ENCODE peak calls at places on chromosomes 3 and 15, in eight cellular contexts. I is stomach; C is brain microvascular endothelial cell; R is osteocyte; Z is chondrocyte; D is progenitor cell of endocrine pancreas; S is CD8-positive, alpha-beta T cell; W is endothelial cell. O is an unnamed sample.

GRCh38 chr15:83844742-83845141 is 190.8 kb downstream of the ADAMTSL3 start:
- DNase-seq in I (no peak), C (no peak), R (no peak), Z (no peak), D (no peak), S (no peak), W (no peak), O (no peak)

GRCh38 chr3:117297541-117297940 is 588.0 kb downstream of the TUSC7 start:
- DNase-seq in I (no peak), C (no peak), R (no peak), Z (no peak), D (no peak), S (no peak), W (no peak), O (no peak)

GRCh38 chr3:130759692-130760338 is 13.2 kb upstream of the PIK3R4 start:
- DNase-seq in I (peak; percentile 62), C (peak; percentile 48), R (no peak), Z (no peak), D (no peak), S (peak; percentile 55), W (peak; percentile 57), O (no peak)

GRCh38 chr3:71358243-71358642 is 225.3 kb downstream of the FOXP1 start:
- DNase-seq in I (no peak), C (no peak), R (no peak), Z (no peak), D (no peak), S (no peak), W (no peak), O (no peak)

GRCh38 chr15:38886315-38887163 is 321.9 kb upstream of the RASGRP1 start:
- DNase-seq in I (no peak), C (peak; percentile 71), R (no peak), Z (no peak), D (no peak), S (no peak), W (no peak), O (no peak)

GRCh38 chr15:65730560-65731172 is 61.4 kb downstream of the DENND4A start:
- DNase-seq in I (no peak), C (no peak), R (no peak), Z (no peak), D (no peak), S (no peak), W (no peak), O (no peak)

GRCh38 chr3:197001106-197001971 is 28.3 kb downstream of the MELTF start:
- DNase-seq in I (no peak), C (no peak), R (no peak), Z (peak; percentile 72), D (no peak), S (no peak), W (no peak), O (no peak)

GRCh38 chr3:149635396-149635795 is 22.4 kb downstream of the WWTR1 start:
- DNase-seq in I (no peak), C (no peak), R (no peak), Z (no peak), D (no peak), S (no peak), W (no peak), O (no peak)

GRCh38 chr3:53269888-53270880 is 14.4 kb upstream of the TKT start:
- DNase-seq in I (peak; percentile 91), C (peak; percentile 91), R (peak; percentile 95), Z (peak; percentile 96), D (peak; percentile 45), S (no peak), W (peak; percentile 34), O (peak; percentile 78)

GRCh38 chr3:85594648-85595047 is 635.9 kb downstream of the CADM2 start:
- DNase-seq in I (no peak), C (no peak), R (no peak), Z (no peak), D (no peak), S (no peak), W (no peak), O (no peak)

GRCh38 chr3:72999971-73000370 is 3.4 kb downstream of the PPP4R2 start:
- DNase-seq in I (no peak), C (no peak), R (no peak), Z (no peak), D (no peak), S (no peak), W (no peak), O (no peak)

GRCh38 chr3:49785565-49786356 is 581 bp downstream of the IP6K1 start:
- DNase-seq in I (peak; percentile 39), C (no peak), R (no peak), Z (peak; percentile 86), D (peak; percentile 25), S (no peak), W (peak; percentile 43), O (peak; percentile 74)

GRCh38 chr3:195441476-195441970 is 1.3 kb downstream of the ACAP2 start:
- DNase-seq in I (no peak), C (no peak), R (no peak), Z (no peak), D (no peak), S (no peak), W (no peak), O (no peak)

GRCh38 chr15:42591238-42591936 is 16.0 kb downstream of the STARD9 start:
- DNase-seq in I (no peak), C (peak; percentile 25), R (no peak), Z (no peak), D (no peak), S (no peak), W (no peak), O (no peak)

GRCh38 chr15:65773386-65774111 is 18.5 kb downstream of the DENND4A start:
- DNase-seq in I (no peak), C (no peak), R (no peak), Z (no peak), D (no peak), S (no peak), W (no peak), O (no peak)

GRCh38 chr3:64599651-64600050 is 88.1 kb downstream of the ADAMTS9 start:
- DNase-seq in I (no peak), C (no peak), R (no peak), Z (no peak), D (no peak), S (no peak), W (no peak), O (no peak)

GRCh38 chr15:79290642-79291275 is 8.2 kb downstream of the ANKRD34C start:
- DNase-seq in I (no peak), C (no peak), R (no peak), Z (no peak), D (no peak), S (no peak), W (no peak), O (no peak)

GRCh38 chr15:72847033-72847432 is 63.5 kb upstream of the ADPGK start:
- DNase-seq in I (no peak), C (no peak), R (no peak), Z (no peak), D (no peak), S (no peak), W (no peak), O (no peak)

GRCh38 chr15:72844067-72844466 is 60.5 kb upstream of the ADPGK start:
- DNase-seq in I (no peak), C (no peak), R (no peak), Z (no peak), D (no peak), S (no peak), W (no peak), O (no peak)

GRCh38 chr15:72847806-72848205 is 64.2 kb upstream of the ADPGK start:
- DNase-seq in I (no peak), C (no peak), R (no peak), Z (no peak), D (no peak), S (no peak), W (no peak), O (no peak)

GRCh38 chr15:72850833-72851232 is 67.3 kb upstream of the ADPGK start:
- DNase-seq in I (no peak), C (no peak), R (no peak), Z (no peak), D (no peak), S (no peak), W (no peak), O (no peak)

DNA sequence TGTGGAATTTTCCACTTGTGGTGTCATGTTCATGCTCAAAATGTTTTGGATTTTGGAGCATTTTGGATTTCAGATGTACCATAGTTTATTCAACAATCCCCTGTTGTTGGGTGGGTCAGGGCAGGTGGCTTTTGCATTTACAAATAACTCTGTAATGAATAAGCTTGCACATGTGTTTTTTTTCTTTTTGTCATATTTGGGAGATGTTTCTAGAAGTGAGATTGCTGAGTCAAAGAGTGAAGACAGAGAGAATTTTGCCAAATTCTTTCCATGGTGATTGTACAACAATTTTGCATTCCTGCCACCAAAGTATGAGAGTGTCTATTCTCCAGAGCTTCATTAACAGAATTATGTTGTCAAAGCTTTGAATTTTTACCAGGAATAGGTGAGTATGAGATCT is 62.5 kb upstream of the ADPGK start:
- DNase-seq in I (no peak), C (no peak), R (no peak), Z (no peak), D (no peak), S (no peak), W (no peak), O (no peak)
- TF ChIP-seq CTCF in I (no peak), C (no peak), R (peak; percentile 12), Z (peak; percentile 68), D (no peak), S (no peak), W (no peak), O (no peak)

GRCh38 chr3:80785475-80785874 is 976.0 kb downstream of the GBE1 start:
- DNase-seq in I (no peak), C (no peak), R (no peak), Z (no peak), D (no peak), S (no peak), W (no peak), O (no peak)
- TF ChIP-seq CTCF in I (no peak), C (peak; percentile 50), R (peak; percentile 43), Z (peak; percentile 76), D (peak; percentile 40), S (no peak), W (no peak), O (peak; percentile 59)

DNA sequence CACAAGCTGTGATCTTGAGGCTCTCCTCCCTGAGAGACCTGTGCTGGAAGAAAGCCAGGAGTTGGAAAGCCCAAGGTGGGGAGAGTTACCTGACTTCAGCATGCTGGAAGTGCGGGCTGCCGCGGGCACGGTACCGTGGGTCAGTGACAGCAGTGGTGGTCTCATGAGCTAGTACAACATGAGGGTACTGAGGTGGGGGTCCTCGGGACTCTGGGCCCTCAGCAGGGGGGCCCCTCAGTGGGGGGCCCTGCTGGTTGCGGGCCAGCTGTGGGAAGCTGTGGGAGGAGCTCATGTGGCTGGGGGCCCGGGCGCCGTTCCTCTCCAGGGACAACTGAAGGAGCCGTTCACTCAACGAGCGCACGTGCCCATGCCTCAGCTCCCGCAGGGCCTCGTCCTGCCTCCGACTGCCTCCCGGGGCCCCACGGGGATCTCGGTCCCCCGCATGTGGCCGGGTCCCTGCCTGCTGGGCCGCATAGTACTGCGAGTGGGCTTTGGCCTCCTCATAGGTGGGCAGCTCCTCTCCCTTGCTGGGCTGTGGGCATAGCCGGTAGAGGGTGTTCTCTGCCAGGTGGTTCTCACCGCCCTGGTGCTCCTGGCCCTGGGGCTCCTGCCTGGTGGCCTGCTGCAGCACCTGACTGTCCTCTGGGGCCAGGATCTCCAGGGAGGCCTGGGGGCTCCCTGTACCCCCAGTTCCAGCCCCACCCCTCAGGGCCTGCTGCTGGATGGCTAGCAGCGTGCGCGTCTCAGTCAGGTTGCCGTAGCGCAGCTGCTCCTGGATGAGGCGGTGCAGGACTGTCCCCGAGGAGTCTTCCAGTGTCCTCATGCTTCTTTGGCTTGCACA is 3.4 kb downstream of the AMOTL2 start:
- DNase-seq in I (no peak), C (no peak), R (no peak), Z (no peak), D (no peak), S (no peak), W (no peak), O (no peak)
- TF ChIP-seq CTCF in I (no peak), C (no peak), R (no peak), Z (no peak), D (no peak), S (no peak), W (no peak), O (no peak)

GRCh38 chr3:31937225-31937624 is 43.8 kb downstream of the OSBPL10 start:
- DNase-seq in I (no peak), C (no peak), R (no peak), Z (no peak), D (no peak), S (no peak), W (no peak), O (no peak)
- TF ChIP-seq CTCF in I (no peak), C (no peak), R (no peak), Z (no peak), D (no peak), S (no peak), W (no peak), O (no peak)